ENCODE peak calls at places on chromosomes 5 and 9, in five cellular contexts. M is GM12865, J is NCI-H69, G is NCI-H1105, Q is NCI-H1417. R is an unnamed sample.
A peak's percentile ranks its signal among the peaks of the same experiment; 100 is the strongest.

GRCh38 chr9:128787583-128788156 is 617 bp downstream of the TBC1D13 start:
- DNase-seq in G (no peak), J (peak; percentile 44), Q (no peak), M (no peak), R (no peak)

GRCh38 chr9:35566417-35566816 is 38.6 kb upstream of the TESK1 start:
- DNase-seq in M (no peak), G (no peak), J (no peak), Q (no peak), R (no peak)

GRCh38 chr5:91361055-91361701 is 21.9 kb downstream of the ARRDC3 start:
- DNase-seq in J (no peak), M (peak; percentile 65), G (no peak), Q (no peak), R (no peak)

GRCh38 chr9:89254058-89254772 is 56.8 kb upstream of the CKS2 start:
- DNase-seq in Q (no peak), G (no peak), J (no peak), M (no peak), R (no peak)

GRCh38 chr9:96088510-96088909 is 213.0 kb downstream of the ERCC6L2 start:
- DNase-seq in Q (no peak), M (no peak), G (no peak), J (no peak), R (no peak)

GRCh38 chr9:2602704-2603116 is 18.9 kb upstream of the VLDLR start:
- DNase-seq in Q (no peak), G (peak; percentile 31), J (peak; percentile 80), M (peak; percentile 55), R (no peak)

GRCh38 chr9:119179701-119180100 is 189.5 kb downstream of the BRINP1 start:
- DNase-seq in Q (no peak), J (peak; percentile 93), G (no peak), M (no peak), R (no peak)

GRCh38 chr5:117999939-118000549 is 988.3 kb downstream of the DTWD2 start:
- DNase-seq in Q (peak; percentile 6), J (peak; percentile 34), G (no peak), M (peak; percentile 35), R (no peak)

GRCh38 chr9:98329904-98330303 is 74.5 kb upstream of the TBC1D2 start:
- DNase-seq in Q (no peak), M (no peak), G (no peak), J (no peak), R (no peak)

GRCh38 chr5:80976985-80977384 is 16.8 kb downstream of the RASGRF2 start:
- DNase-seq in Q (no peak), J (no peak), M (no peak), G (no peak), R (no peak)

GRCh38 chr9:120692901-120693573 is 21.2 kb downstream of the MEGF9 start:
- DNase-seq in M (peak; percentile 35), Q (no peak), G (no peak), J (peak; percentile 61), R (no peak)

GRCh38 chr9:121736147-121736721 is 84.8 kb downstream of the DAB2IP start:
- DNase-seq in G (no peak), M (no peak), J (peak; percentile 52), Q (no peak), R (peak; percentile 49)

GRCh38 chr5:150106669-150107068 is 20.3 kb upstream of the CSF1R start:
- DNase-seq in Q (no peak), G (no peak), J (peak; percentile 54), M (no peak), R (no peak)

GRCh38 chr5:128498844-128499455 is 39.1 kb downstream of the FBN2 start:
- DNase-seq in M (peak; percentile 58), J (peak; percentile 79), Q (peak; percentile 22), G (no peak), R (no peak)

GRCh38 chr9:114450181-114450580 is 55.1 kb downstream of the WHRN start:
- DNase-seq in Q (no peak), G (no peak), J (no peak), M (no peak), R (no peak)

GRCh38 chr5:69083412-69083811 is 10.4 kb upstream of the SLC30A5 start:
- DNase-seq in G (no peak), M (no peak), J (peak; percentile 72), Q (peak; percentile 29), R (no peak)

GRCh38 chr9:92564479-92564878 is 28.7 kb upstream of the ECM2 start:
- DNase-seq in G (no peak), Q (no peak), M (no peak), J (peak; percentile 78), R (no peak)

GRCh38 chr9:135471751-135472640 is 7.6 kb upstream of the PPP1R26 start:
- DNase-seq in G (no peak), Q (no peak), M (no peak), J (peak; percentile 59), R (no peak)

GRCh38 chr5:142587354-142587965 is 98.4 kb downstream of the FGF1 start:
- DNase-seq in M (peak; percentile 40), G (no peak), J (peak; percentile 65), Q (no peak), R (no peak)

GRCh38 chr5:32076699-32077695 is 97.1 kb downstream of the GOLPH3 start:
- DNase-seq in G (peak; percentile 12), J (peak; percentile 60), M (peak; percentile 54), Q (no peak), R (no peak)

GRCh38 chr5:59275537-59276276 is 617.8 kb downstream of the PDE4D start:
- DNase-seq in J (peak; percentile 60), M (no peak), Q (no peak), G (no peak), R (no peak)

R was measured in CMK.